ENCODE peak calls at places on chromosome 16, in ten cellular contexts. B, M, Z, L, R, I, Q, J, D and G are unnamed samples.

GRCh38 chr16:12314786-12315185 is 338.3 kb downstream of the SNX29 start:
- DNase-seq in B (no peak), M (no peak), Z (no peak), L (no peak), R (no peak), I (no peak), Q (no peak), J (no peak), D (no peak), G (no peak)

GRCh38 chr16:85402910-85403692 is 210.0 kb upstream of the GSE1 start:
- DNase-seq in B (no peak), M (no peak), Z (no peak), L (no peak), R (no peak), I (no peak), Q (no peak), J (peak; percentile 47), D (no peak), G (no peak)

GRCh38 chr16:47018223-47018891 is 44.9 kb upstream of the DNAJA2 start:
- DNase-seq in B (no peak), M (no peak), Z (peak; percentile 63), L (no peak), R (peak; percentile 5), I (no peak), Q (peak; percentile 86), J (peak; percentile 18), D (no peak), G (no peak)

GRCh38 chr16:78396046-78396445 is 296.6 kb downstream of the WWOX start:
- DNase-seq in B (no peak), M (no peak), Z (no peak), L (no peak), R (no peak), I (no peak), Q (no peak), J (no peak), D (no peak), G (no peak)

GRCh38 chr16:85566502-85567100 is 46.5 kb upstream of the GSE1 start:
- DNase-seq in B (no peak), M (no peak), Z (peak; percentile 79), L (no peak), R (no peak), I (no peak), Q (no peak), J (no peak), D (no peak), G (no peak)

GRCh38 chr16:15993946-15994665 is 44.7 kb downstream of the ABCC1 start:
- DNase-seq in B (no peak), M (no peak), Z (no peak), L (no peak), R (no peak), I (no peak), Q (no peak), J (peak; percentile 80), D (no peak), G (no peak)

GRCh38 chr16:29898786-29899515 is 399 bp downstream of the SEZ6L2 start:
- DNase-seq in B (no peak), M (no peak), Z (peak; percentile 39), L (no peak), R (no peak), I (no peak), Q (no peak), J (no peak), D (no peak), G (no peak)

GRCh38 chr16:85554791-85555548 is 58.2 kb upstream of the GSE1 start:
- DNase-seq in B (peak; percentile 45), M (peak; percentile 82), Z (no peak), L (no peak), R (peak; percentile 52), I (peak; percentile 55), Q (peak; percentile 14), J (peak; percentile 67), D (no peak), G (no peak)

GRCh38 chr16:16083421-16084156 is 134.2 kb downstream of the ABCC1 start:
- DNase-seq in B (no peak), M (no peak), Z (no peak), L (no peak), R (no peak), I (no peak), Q (no peak), J (peak; percentile 50), D (no peak), G (no peak)

GRCh38 chr16:30472328-30472942 is at the start of gene ITGAL:
- DNase-seq in B (peak; percentile 84), M (peak; percentile 85), Z (no peak), L (no peak), R (peak; percentile 3), I (peak; percentile 73), Q (peak; percentile 93), J (no peak), D (peak; percentile 44), G (no peak)

GRCh38 chr16:89044394-89045180 is 49.1 kb upstream of the ACSF3 start:
- DNase-seq in B (no peak), M (no peak), Z (no peak), L (no peak), R (peak; percentile 22), I (no peak), Q (no peak), J (no peak), D (no peak), G (no peak)

GRCh38 chr16:28280881-28281836 is 11.2 kb upstream of the SBK1 start:
- DNase-seq in B (no peak), M (no peak), Z (no peak), L (no peak), R (no peak), I (no peak), Q (no peak), J (no peak), D (no peak), G (no peak)

GRCh38 chr16:3212006-3212405 is 23.0 kb downstream of the ZNF200 start:
- DNase-seq in B (no peak), M (no peak), Z (no peak), L (no peak), R (no peak), I (no peak), Q (no peak), J (no peak), D (no peak), G (peak; percentile 13)